ENCODE peak calls at places on chromosomes 16 and 17, in six cellular contexts. C is kidney, F is bronchial epithelial cell, M is esophagus squamous epithelium, I is foreskin fibroblast, U is HFF-Myc. D is an unnamed sample.

GRCh38 chr16:66300037-66300436 is 66.5 kb upstream of the CDH5 start:
- DNase-seq in C (no peak), F (no peak), M (no peak), I (no peak), U (no peak), D (no peak)

GRCh38 chr17:72457712-72458111 is 336.9 kb downstream of the SOX9 start:
- DNase-seq in C (no peak), F (no peak), M (no peak), I (no peak), U (no peak), D (no peak)

GRCh38 chr17:1091885-1092284 is 87.9 kb downstream of the ABR start:
- DNase-seq in C (no peak), F (peak), M (no peak), I (no peak), U (no peak), D (no peak)

GRCh38 chr17:67434061-67434525 is 57.0 kb downstream of the PITPNC1 start:
- DNase-seq in C (no peak), F (no peak), M (no peak), I (no peak), U (no peak), D (no peak)

GRCh38 chr16:79898703-79899102 is 298.2 kb upstream of the MAF start:
- DNase-seq in C (no peak), F (no peak), M (no peak), I (no peak), U (no peak), D (no peak)

GRCh38 chr17:32440722-32441121 is 3.6 kb upstream of the PSMD11 start:
- DNase-seq in C (no peak), F (no peak), M (no peak), I (no peak), U (no peak), D (no peak)

GRCh38 chr17:8393470-8394231 is 4.0 kb downstream of the RNF222 start:
- DNase-seq in C (no peak), F (peak), M (no peak), I (peak), U (no peak), D (no peak)

GRCh38 chr16:74035816-74036215 is 260.8 kb upstream of the PSMD7 start:
- DNase-seq in C (no peak), F (peak), M (no peak), I (peak), U (peak), D (peak)

GRCh38 chr17:10051112-10051511 is 146.0 kb upstream of the RCVRN start:
- DNase-seq in C (no peak), F (no peak), M (no peak), I (no peak), U (no peak), D (peak)

GRCh38 chr16:84788968-84789371 is 30.8 kb upstream of the CRISPLD2 start:
- DNase-seq in C (peak), F (no peak), M (no peak), I (peak), U (peak), D (peak)

GRCh38 chr16:81265658-81266451 is 27.4 kb downstream of the BCO1 start:
- DNase-seq in C (peak), F (no peak), M (no peak), I (peak), U (no peak), D (peak)

GRCh38 chr17:38605852-38606645 is at the start of gene SRCIN1:
- DNase-seq in C (no peak), F (no peak), M (no peak), I (peak), U (no peak), D (no peak)

GRCh38 chr17:38606646-38607611 is 1.2 kb upstream of the SRCIN1 start:
- DNase-seq in C (no peak), F (no peak), M (no peak), I (no peak), U (no peak), D (no peak)

GRCh38 chr17:38603786-38604478 is 1.8 kb downstream of the SRCIN1 start:
- DNase-seq in C (no peak), F (no peak), M (no peak), I (no peak), U (no peak), D (no peak)

GRCh38 chr17:38604479-38605229 is 1.1 kb downstream of the SRCIN1 start:
- DNase-seq in C (no peak), F (no peak), M (no peak), I (no peak), U (no peak), D (no peak)

GRCh38 chr17:38605230-38605851 is 411 bp downstream of the SRCIN1 start:
- DNase-seq in C (no peak), F (no peak), M (no peak), I (no peak), U (no peak), D (no peak)
- H3K4me3 ChIP-seq in C (no peak), F (peak), M (no peak), I (no peak), U (no peak), D (no peak)

GRCh38 chr16:31458073-31458834 is 1.0 kb upstream of the ARMC5 start:
- DNase-seq in C (peak), F (peak), M (no peak), I (peak), U (peak), D (peak)
- TF ChIP-seq CTCF in C (peak), F (peak), M (peak), I (no peak), U (no peak), D (peak)

GRCh38 chr17:79506150-79506870 is 104.5 kb downstream of the RBFOX3 start:
- DNase-seq in C (no peak), F (no peak), M (no peak), I (no peak), U (no peak), D (no peak)
- H3K4me3 ChIP-seq in C (no peak), F (no peak), M (no peak), I (no peak), U (no peak), D (no peak)

DNA sequence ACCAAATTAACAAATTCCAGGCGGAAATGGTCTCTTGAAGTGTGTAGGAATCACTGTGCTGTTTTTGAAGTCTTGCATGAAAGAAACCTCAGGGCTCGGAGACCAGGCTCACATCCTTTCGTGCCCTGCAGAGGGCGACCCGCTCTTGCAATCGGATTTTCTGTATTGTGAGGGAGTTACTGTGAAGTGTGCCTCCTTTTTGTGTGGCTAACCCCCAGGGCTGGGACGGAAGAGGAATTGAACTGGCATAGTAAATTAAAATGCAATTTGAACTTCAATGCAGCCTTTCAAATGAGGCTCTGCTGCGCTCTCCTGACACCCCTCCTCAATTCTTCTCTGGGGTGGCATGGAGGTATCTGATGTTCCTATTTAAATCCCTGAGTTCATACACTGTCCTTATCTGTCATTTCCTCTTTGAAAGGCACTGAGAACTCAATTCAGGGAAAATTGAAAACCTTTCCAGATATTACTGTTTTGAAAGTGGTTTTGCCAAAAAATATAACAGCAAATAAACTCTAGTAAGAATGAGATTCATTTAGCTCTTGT is 51.5 kb upstream of the MGAT5B start:
- DNase-seq in C (no peak), F (peak), M (no peak), I (peak), U (no peak), D (peak)
- TF ChIP-seq CTCF in C (peak), F (peak), M (peak), I (peak), U (peak), D (peak)

GRCh38 chr16:2019500-2019899 is at the start of gene NPW:
- DNase-seq in C (peak), F (no peak), M (no peak), I (peak), U (no peak), D (no peak)

GRCh38 chr16:2016407-2016922 is 3.1 kb upstream of the NPW start:
- DNase-seq in C (peak), F (no peak), M (no peak), I (peak), U (no peak), D (no peak)

GRCh38 chr16:2023098-2023925 is 3.4 kb upstream of the NHERF2 start:
- DNase-seq in C (peak), F (peak), M (peak), I (peak), U (no peak), D (peak)

GRCh38 chr16:2022723-2023097 is 3.1 kb downstream of the NPW start:
- DNase-seq in C (peak), F (no peak), M (no peak), I (peak), U (no peak), D (peak)

GRCh38 chr16:2019919-2020831 is 590 bp downstream of the NPW start:
- DNase-seq in C (peak), F (no peak), M (no peak), I (peak), U (no peak), D (no peak)
- H3K4me3 ChIP-seq in C (no peak), F (no peak), M (no peak), I (no peak), U (peak), D (no peak)

GRCh38 chr17:36913132-36913531 is 24.1 kb upstream of the LHX1 start:
- DNase-seq in C (no peak), F (no peak), M (no peak), I (no peak), U (no peak), D (no peak)
- TF ChIP-seq CTCF in C (no peak), F (no peak), M (no peak), I (no peak), U (no peak), D (no peak)

GRCh38 chr17:58755269-58755576 is 431 bp upstream of the PPM1E start:
- DNase-seq in C (no peak), F (no peak), M (no peak), I (no peak), U (no peak), D (no peak)
- H3K4me3 ChIP-seq in C (peak), F (peak), M (peak), I (peak), U (peak), D (no peak)

GRCh38 chr16:88991813-88992350 is 14.9 kb upstream of the CBFA2T3 start:
- DNase-seq in C (no peak), F (no peak), M (no peak), I (no peak), U (no peak), D (no peak)
- TF ChIP-seq CTCF in C (no peak), F (no peak), M (no peak), I (no peak), U (no peak), D (no peak)

D was measured in fibroblast of mammary gland.